ENCODE peak calls at places on chromosomes 6 and 20, in four cellular contexts. S, R, P and T are unnamed samples.
A peak's percentile ranks its signal among the peaks of the same experiment; 100 is the strongest.

GRCh38 chr20:58583141-58583540 is 67.9 kb upstream of the APCDD1L start:
- DNase-seq in R (peak; percentile 27), S (no peak), P (no peak), T (no peak)

GRCh38 chr6:86030875-86031274 is 388.2 kb upstream of the SYNCRIP start:
- DNase-seq in S (no peak), R (no peak), P (no peak), T (no peak)

GRCh38 chr6:169961772-169962561 is 210.5 kb downstream of the ERMARD start:
- DNase-seq in R (peak; percentile 75), P (peak; percentile 72), S (peak; percentile 16), T (no peak)

GRCh38 chr6:18280084-18280483 is 15.8 kb upstream of the DEK start:
- DNase-seq in P (peak; percentile 59), R (no peak), S (no peak), T (no peak)

GRCh38 chr6:122969999-122970398 is 26.0 kb upstream of the CLVS2 start:
- DNase-seq in S (no peak), R (no peak), P (peak; percentile 20), T (no peak)

GRCh38 chr20:53413188-53413631 is 180.4 kb downstream of the ZNF217 start:
- DNase-seq in S (no peak), P (peak; percentile 67), R (no peak), T (no peak)

GRCh38 chr6:135358907-135359459 is 138.6 kb downstream of the AHI1 start:
- DNase-seq in R (no peak), P (no peak), S (no peak), T (no peak)

GRCh38 chr6:27518881-27519795 is 46.2 kb upstream of the ZNF184 start:
- DNase-seq in S (peak; percentile 49), P (peak; percentile 81), R (peak; percentile 88), T (peak; percentile 92)

GRCh38 chr20:38724603-38725457 is 544 bp downstream of the SLC32A1 start:
- DNase-seq in P (peak; percentile 71), R (no peak), S (no peak), T (no peak)

DNA sequence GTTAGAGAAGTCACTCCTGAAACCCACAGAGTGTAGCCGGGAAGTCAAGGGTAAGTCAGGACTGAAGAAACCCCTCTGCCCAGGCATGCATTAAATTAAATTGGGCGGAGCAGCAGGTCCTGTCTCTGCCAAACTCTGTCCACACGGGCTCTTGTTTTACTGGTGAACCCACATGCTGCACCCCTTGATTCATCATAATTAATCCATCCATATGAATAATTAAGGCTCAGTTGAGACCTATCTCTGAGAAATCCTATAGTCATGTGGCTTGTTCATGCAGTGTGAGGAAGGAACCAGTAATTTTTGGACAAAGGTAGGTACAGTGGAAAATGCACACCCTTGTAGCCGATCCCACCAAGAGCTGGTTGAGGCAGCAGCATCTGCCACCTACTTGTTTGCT is 43.0 kb downstream of the PXDC1 start:
- DNase-seq in R (no peak), P (no peak), S (no peak), T (no peak)
- H3K4me3 ChIP-seq in R (no peak overlapping the region), P (no peak overlapping the region), S (no peak overlapping the region), T (no peak overlapping the region)

GRCh38 chr20:41619360-41620115 is 1.4 kb upstream of the CHD6 start:
- DNase-seq in S (no peak), P (no peak), R (no peak), T (no peak)
- H3K4me3 ChIP-seq in S (peak overlapping the region; percentile 97), P (peak overlapping the region; percentile 99), R (peak overlapping the region; percentile 86), T (peak overlapping the region; percentile 66)

GRCh38 chr20:19934792-19935491 is 82.2 kb upstream of the NAA20 start:
- DNase-seq in P (no peak), S (peak; percentile 91), R (peak; percentile 79), T (peak; percentile 61)

GRCh38 chr20:19938421-19938787 is 78.8 kb upstream of the NAA20 start:
- DNase-seq in R (no peak), P (no peak), S (no peak), T (no peak)

GRCh38 chr20:19935842-19936241 is 81.3 kb upstream of the NAA20 start:
- DNase-seq in R (no peak), P (no peak), S (peak; percentile 83), T (no peak)

GRCh38 chr20:19936801-19937583 is 80.2 kb upstream of the NAA20 start:
- DNase-seq in P (no peak), R (no peak), S (no peak), T (no peak)

DNA sequence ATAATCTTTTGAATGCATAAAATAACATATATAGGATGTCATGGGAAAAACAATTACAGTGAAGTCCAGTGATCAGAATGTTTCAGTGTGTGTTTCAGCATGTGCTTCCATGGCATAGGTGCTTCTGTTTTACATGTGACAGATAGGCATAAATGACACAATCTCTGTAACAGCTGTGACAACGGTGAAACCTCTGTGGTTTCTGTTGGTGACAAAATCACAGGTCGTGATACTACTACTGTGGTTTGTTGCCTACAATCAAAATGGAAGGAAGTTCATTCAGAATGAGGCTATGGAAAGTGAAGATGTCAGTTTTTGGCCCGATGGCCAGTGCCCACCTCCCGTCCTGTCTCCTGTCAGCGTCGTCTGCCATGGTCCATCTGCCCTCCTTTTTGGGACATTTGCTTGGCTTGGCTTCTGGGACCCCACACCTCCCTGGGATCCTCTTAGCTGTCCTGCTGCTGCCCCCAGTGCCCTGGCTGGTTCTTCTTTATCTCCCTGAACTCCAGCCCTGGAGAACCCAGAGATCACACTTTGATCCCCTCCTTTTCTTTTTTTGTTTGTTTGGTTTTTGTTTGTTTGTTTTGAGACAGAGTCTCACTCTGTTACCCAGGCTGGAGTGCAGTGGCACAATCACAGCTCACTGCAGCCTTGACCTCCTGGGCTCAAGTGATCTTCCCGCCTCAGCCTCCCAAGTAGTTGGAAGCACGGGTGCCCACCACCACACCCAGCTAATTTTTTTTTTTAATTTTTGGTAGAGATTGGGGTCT is 79.3 kb upstream of the NAA20 start:
- DNase-seq in P (no peak), S (no peak), R (no peak), T (no peak)
- H3K4me3 ChIP-seq in P (no peak overlapping the region), S (peak overlapping the region; percentile 64), R (no peak overlapping the region), T (no peak overlapping the region)

GRCh38 chr20:51594206-51594998 is 51.9 kb upstream of the NFATC2 start:
- DNase-seq in S (peak; percentile 58), P (no peak), R (peak; percentile 77), T (no peak)
- H3K4me3 ChIP-seq in S (no peak overlapping the region), P (no peak overlapping the region), R (no peak overlapping the region), T (no peak overlapping the region)